ENCODE peak calls at places on chromosomes 12 and 14, in ten cellular contexts. Q is T-helper 1 cell; C is GM18507; P is GM04503; W is GM19239; D is upper lobe of right lung; H is glutamatergic neuron; B is CD4-positive, alpha-beta T cell; R is stimulated activated CD8-positive, alpha-beta memory T cell treated with anti-CD3 and anti-CD28 coated beads, Interleukin-15, amount 100 ng/mL, for 1 hour; E is COR-L47. J is an unnamed sample.

GRCh38 chr12:121806556-121807308 is 2.9 kb downstream of the SETD1B start:
- DNase-seq in Q (no peak), C (no peak), P (no peak), W (no peak), D (no peak), H (no peak), B (no peak), R (no peak), E (no peak), J (no peak)

GRCh38 chr14:76306131-76306530 is 69.8 kb upstream of the ESRRB start:
- DNase-seq in Q (no peak), C (no peak), P (no peak), W (no peak), D (no peak), H (no peak), B (no peak), R (no peak), E (no peak), J (no peak)

GRCh38 chr12:58533652-58534051 is 386.7 kb downstream of the LRIG3 start:
- DNase-seq in Q (no peak), C (no peak), P (no peak), W (no peak), D (no peak), H (no peak), B (no peak), R (no peak), E (no peak), J (no peak)

GRCh38 chr12:29320295-29321090 is 60.5 kb downstream of the ERGIC2 start:
- DNase-seq in Q (no peak), C (no peak), P (peak; percentile 69), W (no peak), D (no peak), H (no peak), B (no peak), R (no peak), E (no peak), J (no peak)

GRCh38 chr12:79143803-79144202 is 279.2 kb downstream of the SYT1 start:
- DNase-seq in Q (no peak), C (no peak), P (no peak), W (no peak), D (no peak), H (no peak), B (no peak), R (no peak), E (peak; percentile 21), J (no peak)

GRCh38 chr12:2301531-2302461 is 249.0 kb downstream of the CACNA1C start:
- DNase-seq in Q (no peak), C (no peak), P (peak; percentile 79), W (no peak), D (no peak), H (no peak), B (no peak), R (no peak), E (no peak), J (no peak)

GRCh38 chr12:60693019-60693626 is 1097.3 kb downstream of the SLC16A7 start:
- DNase-seq in Q (no peak), C (no peak), P (no peak), W (no peak), D (no peak), H (no peak), B (no peak), R (no peak), E (no peak), J (no peak)

GRCh38 chr14:104749111-104749649 is 3.8 kb upstream of the SIVA1 start:
- DNase-seq in Q (no peak), C (no peak), P (peak; percentile 39), W (no peak), D (no peak), H (no peak), B (no peak), R (no peak), E (no peak), J (no peak)

GRCh38 chr14:67618617-67619063 is 1.1 kb upstream of the ARG2 start:
- DNase-seq in Q (no peak), C (no peak), P (peak; percentile 61), W (no peak), D (no peak), H (no peak), B (no peak), R (no peak), E (peak; percentile 34), J (no peak)

GRCh38 chr12:6551496-6552139 is 4.2 kb downstream of the IFFO1 start:
- DNase-seq in Q (no peak), C (no peak), P (no peak), W (no peak), D (no peak), H (no peak), B (no peak), R (no peak), E (no peak), J (no peak)

GRCh38 chr12:52338241-52338960 is 17.2 kb upstream of the KRT83 start:
- DNase-seq in Q (no peak), C (no peak), P (no peak), W (no peak), D (no peak), H (no peak), B (no peak), R (no peak), E (no peak), J (no peak)

GRCh38 chr14:60002819-60003492 is 83.0 kb downstream of the LRRC9 start:
- DNase-seq in Q (no peak), C (no peak), P (no peak), W (no peak), D (no peak), H (peak; percentile 39), B (no peak), R (no peak), E (peak; percentile 3), J (no peak)

GRCh38 chr14:65879218-65880009 is 466.9 kb downstream of the FUT8 start:
- DNase-seq in Q (no peak), C (no peak), P (no peak), W (no peak), D (no peak), H (no peak), B (no peak), R (no peak), E (no peak), J (no peak)

GRCh38 chr12:72226510-72226909 is 45.7 kb upstream of the TRHDE start:
- DNase-seq in Q (no peak), C (no peak), P (no peak), W (no peak), D (no peak), H (no peak), B (no peak), R (no peak), E (no peak), J (no peak)

GRCh38 chr12:25332143-25332542 is 81.4 kb upstream of the KRAS start:
- DNase-seq in Q (no peak), C (no peak), P (no peak), W (no peak), D (no peak), H (no peak), B (no peak), R (no peak), E (no peak), J (no peak)

GRCh38 chr14:105314287-105315185 is at the start of gene PACS2:
- DNase-seq in Q (peak; percentile 88), C (peak; percentile 99), P (no peak), W (peak; percentile 100), D (peak; percentile 87), H (peak; percentile 78), B (peak; percentile 82), R (no peak), E (peak; percentile 89), J (peak; percentile 51)

GRCh38 chr12:124774054-124774461 is 89.6 kb downstream of the SCARB1 start:
- DNase-seq in Q (no peak), C (no peak), P (no peak), W (no peak), D (no peak), H (no peak), B (no peak), R (no peak), E (no peak), J (no peak)

GRCh38 chr14:50984061-50984710 is 39.9 kb upstream of the PYGL start:
- DNase-seq in Q (no peak), C (no peak), P (no peak), W (no peak), D (no peak), H (no peak), B (no peak), R (no peak), E (no peak), J (no peak)

GRCh38 chr12:113158439-113159203 is 9.1 kb downstream of the CFAP73 start:
- DNase-seq in Q (no peak), C (no peak), P (no peak), W (no peak), D (no peak), H (no peak), B (no peak), R (no peak), E (no peak), J (no peak)

GRCh38 chr12:45051490-45052105 is 699 bp upstream of the DBX2 start:
- DNase-seq in Q (no peak), C (no peak), P (no peak), W (no peak), D (no peak), H (no peak), B (no peak), R (no peak), E (no peak), J (no peak)

GRCh38 chr12:76237086-76237701 is 111.0 kb downstream of the BBS10 start:
- DNase-seq in Q (no peak), C (no peak), P (no peak), W (no peak), D (no peak), H (no peak), B (no peak), R (no peak), E (no peak), J (no peak)

GRCh38 chr14:93930989-93931307 is 3.8 kb downstream of the FAM181A start:
- DNase-seq in Q (no peak), C (no peak), P (no peak), W (no peak), D (no peak), H (no peak), B (no peak), R (no peak), E (no peak), J (no peak)

GRCh38 chr12:114888458-114888857 is 204.5 kb upstream of the TBX3 start:
- DNase-seq in Q (no peak), C (no peak), P (no peak), W (no peak), D (no peak), H (no peak), B (no peak), R (no peak), E (no peak), J (no peak)

GRCh38 chr12:124392271-124392990 is 97.5 kb downstream of the RFLNA start:
- DNase-seq in Q (no peak), C (no peak), P (no peak), W (peak; percentile 58), D (no peak), H (no peak), B (peak; percentile 10), R (no peak), E (no peak), J (no peak)

GRCh38 chr12:40226652-40227051 is 1.9 kb downstream of the LRRK2 start:
- DNase-seq in Q (no peak), C (no peak), P (peak; percentile 64), W (no peak), D (no peak), H (no peak), B (no peak), R (no peak), E (no peak), J (no peak)

GRCh38 chr14:35045798-35046047 is 349 bp upstream of the FAM177A1 start:
- DNase-seq in Q (no peak), C (no peak), P (no peak), W (no peak), D (no peak), H (no peak), B (no peak), R (no peak), E (no peak), J (no peak)

GRCh38 chr14:23354990-23355389 is 2.3 kb upstream of the SLC22A17 start:
- DNase-seq in Q (no peak), C (no peak), P (no peak), W (no peak), D (no peak), H (no peak), B (no peak), R (no peak), E (no peak), J (no peak)

GRCh38 chr12:92389466-92389865 is 243.8 kb upstream of the BTG1 start:
- DNase-seq in Q (no peak), C (no peak), P (no peak), W (no peak), D (no peak), H (no peak), B (no peak), R (no peak), E (no peak), J (no peak)

J was measured in central memory CD8-positive, alpha-beta T cell.